ENCODE peak calls at places on chromosomes 13 and 19, in four cellular contexts. One of them, this sample, is unnamed.

GRCh38 chr13:106507560-106508274 is 27.7 kb downstream of the EFNB2 start:
- DNase-seq in K562: no peak
- DNase-seq in GM12878: no peak
- DNase-seq in H1: no peak
- DNase-seq in this sample: peak; percentile 1

GRCh38 chr19:6273701-6274601 is 5.8 kb downstream of the MLLT1 start:
- DNase-seq in K562: peak; percentile 48
- DNase-seq in GM12878: no peak
- DNase-seq in H1: no peak
- DNase-seq in this sample: peak; percentile 89

GRCh38 chr13:84940167-84940566 is 859.1 kb downstream of the SLITRK6 start:
- DNase-seq in K562: no peak
- DNase-seq in GM12878: no peak
- DNase-seq in H1: no peak
- DNase-seq in this sample: no peak

GRCh38 chr13:23510979-23511735 is 59.1 kb upstream of the TNFRSF19 start:
- DNase-seq in K562: no peak
- DNase-seq in GM12878: peak; percentile 62
- DNase-seq in H1: no peak
- DNase-seq in this sample: peak; percentile 62

GRCh38 chr19:12665281-12665573 is 1.3 kb downstream of the MAN2B1 start:
- DNase-seq in K562: no peak
- DNase-seq in GM12878: peak; percentile 61
- DNase-seq in H1: no peak
- DNase-seq in this sample: no peak

GRCh38 chr19:15498156-15498858 is 10.0 kb upstream of the CYP4F22 start:
- DNase-seq in K562: no peak
- DNase-seq in GM12878: no peak
- DNase-seq in H1: no peak
- DNase-seq in this sample: no peak

GRCh38 chr13:20525601-20526544 is at the start of gene CRYL1:
- DNase-seq in K562: peak; percentile 86
- DNase-seq in GM12878: peak; percentile 40
- DNase-seq in H1: peak; percentile 56
- DNase-seq in this sample: peak; percentile 31

GRCh38 chr13:27636624-27637288 is 15.1 kb downstream of the POLR1D start:
- DNase-seq in K562: no peak
- DNase-seq in GM12878: no peak
- DNase-seq in H1: no peak
- DNase-seq in this sample: no peak

GRCh38 chr19:46624958-46625661 is at the start of gene PTGIR:
- DNase-seq in K562: peak; percentile 67
- DNase-seq in GM12878: no peak
- DNase-seq in H1: no peak
- DNase-seq in this sample: no peak

GRCh38 chr13:53242015-53242414 is 213.4 kb downstream of the OLFM4 start:
- DNase-seq in K562: no peak
- DNase-seq in GM12878: no peak
- DNase-seq in H1: no peak
- DNase-seq in this sample: no peak

GRCh38 chr19:45215391-45216191 is 29.6 kb downstream of the EXOC3L2 start:
- DNase-seq in K562: peak; percentile 4
- DNase-seq in GM12878: no peak
- DNase-seq in H1: peak; percentile 72
- DNase-seq in this sample: no peak

GRCh38 chr19:19224150-19224851 is 12.5 kb downstream of the NCAN start:
- DNase-seq in K562: no peak
- DNase-seq in GM12878: no peak
- DNase-seq in H1: no peak
- DNase-seq in this sample: no peak

DNA sequence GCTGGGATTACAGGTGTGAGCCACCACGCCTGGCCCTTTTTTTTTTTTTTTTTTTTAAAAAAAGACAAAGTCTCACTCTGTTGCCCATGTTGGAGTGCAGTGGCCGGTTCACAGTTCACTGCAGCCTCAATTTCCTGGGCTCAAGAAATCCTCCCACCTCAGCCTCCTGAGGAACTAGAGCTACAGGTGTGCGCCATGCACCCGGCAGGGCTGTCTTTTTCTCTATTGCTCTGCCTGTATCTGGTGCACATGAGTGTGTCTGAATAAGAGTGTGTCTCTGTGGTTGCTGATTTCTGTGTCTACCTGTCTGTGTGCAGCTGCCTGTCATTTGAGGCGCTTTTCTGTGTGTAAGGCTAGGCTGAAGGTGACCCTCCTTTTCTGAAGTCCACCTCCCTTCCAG is 1.6 kb upstream of the PRR12 start:
- DNase-seq in K562: no peak
- DNase-seq in GM12878: no peak
- DNase-seq in H1: no peak
- DNase-seq in this sample: no peak
- TF ChIP-seq CBX5 in K562: no peak
- TF ChIP-seq CBX5 in GM12878: no peak
- TF ChIP-seq CBX5 in H1: no peak
- TF ChIP-seq CBX5 in this sample: no peak

GRCh38 chr13:94799330-94799729 is 87.0 kb upstream of the SOX21 start:
- DNase-seq in K562: no peak
- DNase-seq in GM12878: no peak
- DNase-seq in H1: no peak
- DNase-seq in this sample: no peak

GRCh38 chr13:94800423-94800822 is 88.1 kb upstream of the SOX21 start:
- DNase-seq in K562: no peak
- DNase-seq in GM12878: no peak
- DNase-seq in H1: no peak
- DNase-seq in this sample: no peak

GRCh38 chr13:94798738-94799137 is 86.4 kb upstream of the SOX21 start:
- DNase-seq in K562: no peak
- DNase-seq in GM12878: no peak
- DNase-seq in H1: no peak
- DNase-seq in this sample: no peak

GRCh38 chr13:94795292-94795691 is 82.9 kb upstream of the SOX21 start:
- DNase-seq in K562: no peak
- DNase-seq in GM12878: no peak
- DNase-seq in H1: no peak
- DNase-seq in this sample: no peak
- TF ChIP-seq CBX5 in K562: no peak
- TF ChIP-seq CBX5 in GM12878: no peak
- TF ChIP-seq CBX5 in H1: no peak
- TF ChIP-seq CBX5 in this sample: no peak

DNA sequence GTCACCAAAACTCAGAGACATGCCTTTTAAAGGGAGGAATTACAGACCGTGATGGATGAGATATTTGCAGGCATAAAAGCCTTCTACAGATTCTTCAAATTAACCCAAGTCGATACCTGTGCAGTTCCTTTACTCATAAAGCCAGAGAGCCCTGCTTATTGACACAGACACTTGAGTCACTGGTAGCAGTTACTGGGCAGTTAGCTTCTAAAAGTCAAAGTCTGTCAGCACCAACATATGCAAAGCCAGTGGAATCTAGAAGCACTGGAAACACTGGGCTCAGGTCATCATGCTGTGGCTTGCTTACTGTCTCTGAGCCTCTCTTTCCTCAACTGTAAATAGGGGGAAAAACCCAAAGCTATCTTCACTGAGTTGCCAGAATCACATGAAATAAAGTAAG is 25.7 kb upstream of the LRCH1 start:
- DNase-seq in K562: no peak
- DNase-seq in GM12878: no peak
- DNase-seq in H1: no peak
- DNase-seq in this sample: no peak
- TF ChIP-seq CBX5 in K562: no peak
- TF ChIP-seq CBX5 in GM12878: no peak
- TF ChIP-seq CBX5 in H1: no peak
- TF ChIP-seq CBX5 in this sample: no peak

GRCh38 chr13:110706570-110707378 is 858 bp upstream of the CARS2 start:
- DNase-seq in K562: no peak
- DNase-seq in GM12878: no peak
- DNase-seq in H1: no peak
- DNase-seq in this sample: no peak
- TF ChIP-seq CBX5 in K562: peak; percentile 4
- TF ChIP-seq CBX5 in GM12878: no peak
- TF ChIP-seq CBX5 in H1: no peak
- TF ChIP-seq CBX5 in this sample: no peak

DNA sequence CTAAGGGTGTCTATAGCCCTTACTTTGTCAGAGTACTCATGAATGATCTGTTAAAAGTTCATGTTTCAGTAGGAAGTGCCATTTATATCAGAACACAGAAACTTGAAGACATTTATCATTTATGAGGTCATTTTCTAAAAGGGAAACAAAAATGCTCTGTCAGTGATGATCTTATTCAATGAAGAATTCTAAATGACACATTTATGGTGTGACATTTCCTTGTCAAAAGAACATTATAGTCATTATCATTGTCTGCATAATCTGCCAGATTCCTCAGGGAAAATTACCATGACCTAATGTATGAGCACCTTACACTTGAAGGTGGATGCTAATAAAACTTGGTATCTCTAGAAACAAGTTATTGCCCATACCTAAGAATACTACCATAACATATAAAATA is 853.8 kb upstream of the SLITRK6 start:
- DNase-seq in K562: no peak
- DNase-seq in GM12878: no peak
- DNase-seq in H1: no peak
- DNase-seq in this sample: no peak
- TF ChIP-seq CBX5 in K562: no peak
- TF ChIP-seq CBX5 in GM12878: no peak
- TF ChIP-seq CBX5 in H1: no peak
- TF ChIP-seq CBX5 in this sample: no peak